ENCODE peak calls at places on chromosomes 16 and 17, in eight cellular contexts. W is EL; Z is heart left ventricle; G is iPS-NIHi11; P is activated CD4-positive, alpha-beta T cell treated with anti-CD3 and anti-CD28 coated beads for 24 hours; A is AG08396; K is effector CD4-positive, alpha-beta T cell; X is HFF-Myc. E is an unnamed sample.

GRCh38 chr16:12113581-12114375 is 137.2 kb downstream of the SNX29 start:
- DNase-seq in Z (no peak), G (no peak), X (no peak), P (no peak), K (no peak), W (peak; percentile 58), A (no peak), E (no peak)

GRCh38 chr17:39949028-39949427 is 13.8 kb upstream of the GSDMA start:
- DNase-seq in K (no peak), G (no peak), X (no peak), A (no peak), Z (no peak), W (no peak), P (no peak), E (no peak)

GRCh38 chr16:51982715-51983680 is 563.9 kb downstream of the TOX3 start:
- DNase-seq in G (peak; percentile 49), Z (no peak), P (no peak), W (peak; percentile 44), A (peak; percentile 47), K (no peak), X (peak; percentile 41), E (no peak)

GRCh38 chr17:34820922-34821321 is 140.3 kb downstream of the CCT6B start:
- DNase-seq in K (no peak), W (peak; percentile 18), A (no peak), G (no peak), P (no peak), Z (no peak), X (no peak), E (no peak)

GRCh38 chr16:80518436-80518835 is 22.4 kb upstream of the DYNLRB2 start:
- DNase-seq in W (no peak), Z (no peak), G (no peak), A (no peak), X (no peak), P (no peak), K (no peak), E (peak; percentile 12)

GRCh38 chr16:1977875-1978268 is 3.4 kb downstream of the NOXO1 start:
- DNase-seq in A (no peak), Z (no peak), W (no peak), K (no peak), P (no peak), G (no peak), X (no peak), E (no peak)

GRCh38 chr16:83345846-83346245 is 461.9 kb upstream of the HSBP1 start:
- DNase-seq in X (no peak), K (no peak), A (no peak), G (no peak), Z (no peak), W (no peak), P (no peak), E (no peak)

GRCh38 chr17:63421681-63422645 is 24.1 kb downstream of the CYB561 start:
- DNase-seq in K (no peak), P (no peak), X (no peak), W (no peak), G (no peak), Z (no peak), A (no peak), E (no peak)

GRCh38 chr16:1159973-1160772 is 7.3 kb downstream of the CACNA1H start:
- DNase-seq in K (no peak), W (no peak), A (no peak), Z (peak; percentile 86), G (no peak), P (no peak), X (no peak), E (no peak)

GRCh38 chr17:80217703-80218362 is 2.3 kb downstream of the SGSH start:
- DNase-seq in A (no peak), W (no peak), P (no peak), K (no peak), G (no peak), X (no peak), Z (no peak), E (no peak)

GRCh38 chr17:57662644-57663308 is 82.3 kb downstream of the CCDC182 start:
- DNase-seq in K (peak; percentile 17), Z (peak; percentile 97), G (peak; percentile 97), A (peak; percentile 99), P (peak; percentile 6), W (peak; percentile 99), X (peak; percentile 96), E (no peak)

GRCh38 chr17:5758651-5759050 is 174.3 kb upstream of the NLRP1 start:
- DNase-seq in X (no peak), G (peak; percentile 57), K (no peak), P (no peak), A (no peak), W (peak; percentile 54), Z (no peak), E (no peak)

GRCh38 chr17:38815576-38816193 is 9.4 kb downstream of the CWC25 start:
- DNase-seq in X (no peak), P (no peak), W (peak; percentile 72), G (peak; percentile 16), Z (no peak), K (no peak), A (peak; percentile 42), E (no peak)

GRCh38 chr17:80313160-80313829 is 52.6 kb downstream of the RNF213 start:
- DNase-seq in P (no peak), X (no peak), Z (no peak), A (no peak), K (no peak), W (no peak), G (no peak), E (no peak)

GRCh38 chr17:5526821-5527598 is 40.6 kb downstream of the MIS12 start:
- DNase-seq in K (no peak), W (peak; percentile 99), A (peak; percentile 91), G (peak; percentile 57), Z (peak; percentile 83), X (peak; percentile 96), P (peak; percentile 66), E (no peak)

GRCh38 chr17:4903051-4903818 is at the start of gene CHRNE:
- DNase-seq in Z (peak; percentile 75), K (peak; percentile 73), W (peak; percentile 72), G (peak; percentile 68), X (peak; percentile 62), P (peak; percentile 74), A (no peak), E (peak; percentile 65)

GRCh38 chr17:82269138-82269881 is 4.2 kb downstream of the CSNK1D start:
- DNase-seq in Z (no peak), X (no peak), A (no peak), G (no peak), W (no peak), P (no peak), K (no peak), E (no peak)

GRCh38 chr16:50839356-50839755 is 97.5 kb downstream of the CYLD start:
- DNase-seq in G (no peak), Z (no peak), X (no peak), K (no peak), A (no peak), P (no peak), W (no peak), E (no peak)

GRCh38 chr17:45430738-45431530 is 1.7 kb downstream of the ARHGAP27 start:
- DNase-seq in K (no peak), P (no peak), W (no peak), A (peak; percentile 64), X (no peak), G (peak; percentile 64), Z (no peak), E (no peak)

GRCh38 chr17:56786989-56787482 is 46.7 kb downstream of the C17orf67 start:
- DNase-seq in P (peak; percentile 23), G (no peak), A (peak; percentile 80), Z (no peak), W (peak; percentile 96), X (peak; percentile 90), K (no peak), E (no peak)

GRCh38 chr16:68893710-68894705 is 50.7 kb downstream of the TANGO6 start:
- DNase-seq in Z (peak; percentile 56), P (no peak), W (no peak), A (peak; percentile 10), X (no peak), G (peak; percentile 76), K (no peak), E (no peak)

GRCh38 chr17:19672009-19672837 is 23.7 kb downstream of the ALDH3A2 start:
- DNase-seq in K (no peak), W (no peak), A (peak; percentile 21), P (no peak), Z (peak; percentile 62), G (no peak), X (no peak), E (no peak)

GRCh38 chr16:3304370-3304769 is 860 bp downstream of the TIGD7 start:
- DNase-seq in K (no peak), Z (no peak), A (no peak), W (peak; percentile 5), P (no peak), X (no peak), G (no peak), E (no peak)

GRCh38 chr16:4833584-4833983 is 13.5 kb downstream of the GLYR1 start:
- DNase-seq in P (no peak), W (no peak), Z (no peak), G (no peak), A (no peak), K (no peak), X (no peak), E (no peak)

GRCh38 chr17:8384801-8385335 is 1.9 kb upstream of the RPL26 start:
- DNase-seq in X (peak; percentile 65), Z (no peak), G (no peak), A (peak; percentile 88), P (no peak), K (no peak), W (peak; percentile 98), E (no peak)

GRCh38 chr16:76376988-76377387 is 99.8 kb downstream of the CNTNAP4 start:
- DNase-seq in X (no peak), W (no peak), Z (no peak), A (no peak), G (no peak), P (no peak), K (no peak), E (no peak)

GRCh38 chr16:86211800-86212199 is 298.5 kb upstream of the FOXF1 start:
- DNase-seq in A (no peak), G (no peak), W (no peak), Z (no peak), P (no peak), X (no peak), K (no peak), E (no peak)

GRCh38 chr17:7943291-7943690 is 11.3 kb downstream of the CNTROB start:
- DNase-seq in A (no peak), K (no peak), W (no peak), P (no peak), Z (no peak), G (no peak), X (no peak), E (no peak)

GRCh38 chr16:87263418-87264052 is 53.7 kb downstream of the C16orf95 start:
- DNase-seq in P (no peak), G (no peak), X (no peak), W (no peak), A (no peak), Z (no peak), K (no peak), E (no peak)

GRCh38 chr17:773467-774319 is 8.4 kb downstream of the GLOD4 start:
- DNase-seq in G (no peak), K (no peak), X (no peak), Z (no peak), A (no peak), W (no peak), P (no peak), E (no peak)

GRCh38 chr16:30954993-30955392 is 2.6 kb upstream of the SETD1A start:
- DNase-seq in Z (no peak), P (no peak), G (no peak), K (no peak), A (no peak), X (no peak), W (no peak), E (no peak)

GRCh38 chr16:47136101-47136820 is 7.5 kb downstream of the NETO2 start:
- DNase-seq in X (no peak), W (peak; percentile 58), A (no peak), P (no peak), Z (no peak), G (no peak), K (no peak), E (no peak)

GRCh38 chr16:15493416-15494181 is 59.2 kb downstream of the BMERB1 start:
- DNase-seq in G (no peak), A (no peak), W (peak; percentile 53), Z (no peak), P (no peak), K (no peak), X (peak; percentile 91), E (no peak)

GRCh38 chr16:70706948-70707465 is 21.2 kb upstream of the MTSS2 start:
- DNase-seq in X (peak; percentile 91), Z (no peak), W (peak; percentile 96), G (no peak), A (peak; percentile 84), K (no peak), P (no peak), E (no peak)